ENCODE peak calls at places on chromosomes 6 and 20, in four cellular contexts. Y is stomach, I is PC-3, U is kidney. X is an unnamed sample.

GRCh38 chr20:10511166-10511506 is 76.0 kb downstream of the SLX4IP start:
- DNase-seq in Y (no peak), I (no peak), U (no peak), X (no peak)

GRCh38 chr6:106084106-106084963 is 1.8 kb upstream of the PRDM1 start:
- DNase-seq in Y (no peak), I (peak), U (no peak), X (peak)

GRCh38 chr6:28136585-28137457 is 4.9 kb upstream of the ZKSCAN8 start:
- DNase-seq in Y (peak), I (peak), U (peak), X (peak)

GRCh38 chr6:1686117-1687098 is 76.7 kb downstream of the FOXC1 start:
- DNase-seq in Y (peak), I (peak), U (no peak), X (peak)

GRCh38 chr20:31496761-31497295 is 17.4 kb upstream of the HM13 start:
- DNase-seq in Y (no peak), I (no peak), U (peak), X (no peak)

GRCh38 chr20:63273635-63274380 is 1.2 kb downstream of the ARFGAP1 start:
- DNase-seq in Y (no peak), I (peak), U (no peak), X (peak)

GRCh38 chr6:5125152-5126006 is 40.2 kb downstream of the PPP1R3G start:
- DNase-seq in Y (no peak), I (peak), U (no peak), X (peak)

GRCh38 chr6:3364391-3364790 is 92.5 kb downstream of the SLC22A23 start:
- DNase-seq in Y (peak), I (no peak), U (no peak), X (no peak)

GRCh38 chr6:401994-402640 is 10.6 kb downstream of the IRF4 start:
- DNase-seq in Y (no peak), I (no peak), U (peak), X (no peak)

GRCh38 chr6:4008324-4009047 is 70.5 kb downstream of the FAM217A start:
- DNase-seq in Y (no peak), I (peak), U (no peak), X (peak)

GRCh38 chr6:22613695-22614094 is 44.3 kb downstream of the HDGFL1 start:
- DNase-seq in Y (no peak), I (no peak), U (no peak), X (peak)

GRCh38 chr6:119241124-119241491 is 108.5 kb downstream of the MAN1A1 start:
- DNase-seq in Y (no peak), I (no peak), U (peak), X (peak)

GRCh38 chr6:19399406-19399805 is 437.8 kb upstream of the ID4 start:
- DNase-seq in Y (no peak), I (no peak), U (no peak), X (peak)

GRCh38 chr6:150345786-150346185 is 23.0 kb upstream of the IYD start:
- DNase-seq in Y (no peak), I (peak), U (no peak), X (no peak)

GRCh38 chr6:408599-409102 is 17.1 kb downstream of the IRF4 start:
- DNase-seq in Y (no peak), I (peak), U (peak), X (no peak)

GRCh38 chr6:70108230-70108629 is 194.7 kb downstream of the COL9A1 start:
- DNase-seq in Y (no peak), I (peak), U (no peak), X (no peak)

GRCh38 chr6:106156863-106157262 is 70.7 kb downstream of the PRDM1 start:
- DNase-seq in Y (no peak), I (no peak), U (no peak), X (no peak)

GRCh38 chr6:37625591-37626374 is 71.9 kb downstream of the MDGA1 start:
- DNase-seq in Y (no peak), I (no peak), U (no peak), X (no peak)

GRCh38 chr20:14336667-14337066 is 745 bp downstream of the FLRT3 start:
- DNase-seq in Y (no peak), I (peak), U (no peak), X (no peak)

GRCh38 chr20:45969712-45970634 is 2.0 kb downstream of the ZNF335 start:
- DNase-seq in Y (no peak), I (peak), U (peak), X (no peak)

GRCh38 chr6:13063300-13063918 is 264.9 kb downstream of the TBC1D7 start:
- DNase-seq in Y (no peak), I (no peak), U (no peak), X (no peak)

GRCh38 chr6:118382126-118382525 is 166.0 kb upstream of the PLN start:
- DNase-seq in Y (no peak), I (no peak), U (no peak), X (no peak)

GRCh38 chr6:42453027-42453648 is 1.4 kb upstream of the TRERF1 start:
- DNase-seq in Y (peak), I (peak), U (peak), X (peak)

GRCh38 chr20:38728911-38729642 is 4.8 kb downstream of the SLC32A1 start:
- DNase-seq in Y (no peak), I (no peak), U (no peak), X (no peak)

GRCh38 chr20:18904624-18905023 is 91.0 kb downstream of the SCP2D1 start:
- DNase-seq in Y (no peak), I (peak), U (no peak), X (no peak)

GRCh38 chr6:151022492-151022891 is 157.0 kb downstream of the MTHFD1L start:
- DNase-seq in Y (no peak), I (no peak), U (no peak), X (no peak)

GRCh38 chr6:18265787-18266523 is 1.6 kb upstream of the DEK start:
- DNase-seq in Y (no peak), I (no peak), U (peak), X (no peak)

GRCh38 chr6:20652691-20653479 is 118.6 kb downstream of the CDKAL1 start:
- DNase-seq in Y (no peak), I (peak), U (no peak), X (no peak)

GRCh38 chr6:166355552-166355951 is 13.2 kb upstream of the SFT2D1 start:
- DNase-seq in Y (no peak), I (no peak), U (no peak), X (no peak)

GRCh38 chr6:166361080-166361429 is 18.7 kb upstream of the SFT2D1 start:
- DNase-seq in Y (no peak), I (peak), U (no peak), X (peak)

GRCh38 chr6:166365221-166365620 is 17.5 kb downstream of the MPC1 start:
- DNase-seq in Y (no peak), I (no peak), U (no peak), X (peak)

GRCh38 chr6:166364480-166364879 is 18.3 kb downstream of the MPC1 start:
- DNase-seq in Y (no peak), I (no peak), U (no peak), X (no peak)

DNA sequence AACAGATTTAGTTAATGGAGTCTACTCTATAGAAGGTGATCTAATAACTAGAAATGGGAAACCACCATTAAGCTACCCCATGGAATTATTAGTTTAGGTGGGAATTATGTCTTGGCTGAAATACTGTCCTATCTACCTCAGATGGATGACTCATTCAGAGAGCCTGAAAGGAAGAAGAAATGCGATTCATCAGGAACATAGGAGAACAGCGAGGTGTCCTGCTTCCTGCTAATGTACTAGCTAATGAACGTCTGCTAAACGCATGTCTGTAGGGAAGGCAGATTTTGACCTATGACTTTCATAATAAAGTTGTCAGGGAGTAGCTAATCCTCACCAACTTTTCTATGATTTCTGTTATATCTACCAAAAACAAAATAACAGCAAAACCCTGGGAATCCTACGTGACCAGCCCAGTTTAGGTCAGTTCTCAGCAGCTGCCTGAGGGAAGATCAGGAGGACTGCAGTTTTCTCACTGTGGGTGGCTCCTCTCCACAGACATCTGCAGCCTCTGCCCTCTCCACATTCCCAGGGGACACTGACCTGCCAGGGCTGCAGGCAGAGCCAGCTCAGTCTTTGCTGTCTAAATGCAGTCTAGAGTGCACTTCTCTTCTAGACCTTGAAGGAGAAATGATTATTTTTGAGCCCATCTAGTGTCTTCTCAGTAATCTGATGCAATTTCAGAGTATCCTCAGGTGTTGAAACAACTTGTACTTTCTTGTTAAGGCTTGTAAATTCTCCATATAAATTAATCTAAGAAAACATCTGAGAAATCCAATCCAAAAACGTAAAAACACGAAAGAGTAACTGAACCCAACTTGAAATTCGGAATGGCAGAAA is 18.1 kb upstream of the SFT2D1 start:
- DNase-seq in Y (no peak), I (peak), U (no peak), X (peak)
- H3K4me3 ChIP-seq in Y (no peak), I (no peak), U (no peak), X (no peak)

DNA sequence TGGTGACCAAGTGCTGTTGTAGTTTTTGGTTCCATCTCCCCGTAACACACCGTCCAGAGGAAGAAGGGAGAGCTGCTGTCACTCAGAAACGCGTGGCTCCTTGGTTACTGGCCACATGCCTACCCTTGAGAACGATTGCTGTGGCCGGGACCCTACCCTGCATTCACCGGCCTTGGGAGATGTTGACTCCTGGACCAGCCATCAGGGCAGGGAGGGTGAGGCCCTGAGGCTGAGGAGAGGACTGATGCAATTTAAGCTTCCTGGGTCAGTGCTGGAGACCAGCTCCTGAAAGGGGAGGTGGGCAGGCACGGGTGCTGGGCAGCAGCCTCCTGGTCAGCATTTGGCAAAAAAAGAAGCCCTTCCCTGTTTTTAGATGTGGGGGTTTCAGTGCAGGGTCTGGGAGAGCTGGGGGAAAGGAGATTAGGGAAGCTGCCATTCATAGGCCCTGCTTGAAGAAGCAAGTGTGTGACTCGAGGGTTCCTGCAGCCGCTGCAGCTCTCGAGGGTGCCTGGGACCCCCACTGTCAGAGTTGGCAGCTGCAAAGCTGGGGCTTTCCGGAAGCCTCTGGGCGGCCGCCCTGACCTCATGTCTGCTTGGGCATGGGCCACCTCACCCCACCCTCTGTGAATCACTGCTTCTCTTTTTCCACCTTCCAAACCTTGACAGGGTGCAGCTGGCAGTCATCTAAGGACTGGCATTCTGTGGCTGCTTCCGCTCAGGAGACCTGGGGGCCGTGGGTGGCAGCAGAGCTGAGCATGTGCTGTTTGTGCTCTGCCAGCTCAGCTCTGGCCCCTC is 31.7 kb downstream of the ERMARD start:
- DNase-seq in Y (no peak), I (no peak), U (no peak), X (no peak)
- H3K4me3 ChIP-seq in Y (no peak), I (no peak), U (no peak), X (no peak)

GRCh38 chr6:131136021-131136847 is 967 bp downstream of the AKAP7 start:
- DNase-seq in Y (no peak), I (peak), U (no peak), X (peak)
- H3K4me3 ChIP-seq in Y (peak), I (peak), U (peak), X (peak)

DNA sequence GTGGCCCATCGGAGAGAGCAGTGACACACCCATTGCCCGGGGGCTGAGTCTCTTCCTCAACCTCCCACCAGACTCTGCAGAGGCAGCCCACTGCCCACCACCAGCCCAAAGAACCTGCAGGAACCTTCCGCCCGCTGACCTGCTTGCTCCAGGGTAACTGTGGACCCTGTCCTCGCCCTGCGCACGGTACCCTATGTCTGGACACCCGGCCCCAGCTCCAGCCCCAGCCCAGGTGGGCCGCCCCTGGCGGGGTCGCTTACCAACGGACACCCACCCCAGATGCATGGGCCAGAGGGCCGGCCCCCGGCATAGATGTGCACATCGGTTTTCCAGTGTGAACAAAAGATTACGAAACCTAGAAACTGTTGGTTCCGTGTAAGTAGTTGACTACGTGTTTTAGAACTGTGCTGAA is 118.2 kb downstream of the JPH2 start:
- DNase-seq in Y (peak), I (no peak), U (peak), X (no peak)
- H3K4me3 ChIP-seq in Y (peak), I (no peak), U (no peak), X (no peak)

DNA sequence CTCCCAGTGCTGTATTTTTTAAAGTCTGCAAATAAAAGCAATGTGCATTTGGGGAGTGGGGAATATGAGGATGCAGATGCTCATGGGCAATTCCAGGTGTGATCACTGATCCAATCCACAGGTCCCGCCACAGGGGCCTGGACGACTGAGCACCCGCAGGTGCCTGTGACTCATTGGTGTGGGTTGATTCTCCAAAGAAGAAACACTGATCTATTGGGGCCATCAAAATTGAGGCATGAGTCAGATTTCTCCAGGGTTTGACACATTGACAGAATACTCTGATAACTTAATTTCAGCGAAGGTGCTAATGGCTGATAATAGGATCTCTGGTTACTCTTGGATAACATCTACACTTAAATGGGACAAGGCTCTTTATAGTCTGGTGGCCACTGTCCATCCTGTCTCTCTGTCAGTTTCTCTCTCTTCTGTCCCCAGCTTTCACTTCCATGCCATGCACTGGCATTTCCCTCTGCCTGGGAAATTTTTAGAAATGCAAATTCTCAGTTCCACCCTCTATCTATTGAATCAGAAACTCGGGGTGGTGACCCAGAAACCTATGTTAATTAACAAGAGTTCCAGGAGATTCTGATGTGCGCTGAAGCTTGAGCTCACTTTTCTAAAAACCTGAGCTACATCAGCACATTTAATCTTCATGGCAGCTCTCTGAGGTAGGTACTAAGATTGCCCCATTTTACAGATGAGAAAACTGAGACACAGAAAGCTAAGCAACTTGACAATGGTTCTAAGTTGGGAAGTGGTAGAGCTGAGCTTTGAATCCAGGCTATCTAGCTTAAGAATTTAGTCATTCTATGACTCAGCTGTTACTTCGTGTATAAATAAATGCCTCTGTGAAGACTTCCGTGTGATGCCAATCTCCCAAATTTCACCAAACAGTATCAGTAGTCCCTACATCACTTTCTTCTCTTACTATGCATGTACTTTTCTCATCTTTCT is 10.2 kb upstream of the RCAN2 start:
- DNase-seq in Y (no peak), I (peak), U (no peak), X (no peak)
- H3K4me3 ChIP-seq in Y (no peak), I (no peak), U (no peak), X (no peak)

X was measured in skeletal muscle cell.